ENCODE peak calls at places on chromosomes 3 and 15, in ten cellular contexts. One of them, this sample, is unnamed. For H3K4me1, the result is how much of the 10 kb centered on the place peaks cover.

GRCh38 chr3:71006810-71007785 is 576.4 kb downstream of the FOXP1 start:
- DNase-seq in HCT116: no peak
- DNase-seq in stomach: no peak
- DNase-seq in SJCRH30: no peak
- DNase-seq in cardiac muscle cell: peak
- DNase-seq in psoas muscle: no peak
- DNase-seq in neural progenitor cell: peak
- DNase-seq in Panc1: no peak
- DNase-seq in A549: peak
- DNase-seq in neuronal stem cell: no peak
- DNase-seq in this sample: no peak

GRCh38 chr15:33902043-33902442 is 66.3 kb upstream of the CHRM5 start:
- DNase-seq in HCT116: no peak
- DNase-seq in stomach: no peak
- DNase-seq in SJCRH30: no peak
- DNase-seq in cardiac muscle cell: no peak
- DNase-seq in psoas muscle: no peak
- DNase-seq in neural progenitor cell: no peak
- DNase-seq in Panc1: no peak
- DNase-seq in A549: no peak
- DNase-seq in neuronal stem cell: no peak
- DNase-seq in this sample: no peak

GRCh38 chr3:96449341-96449740 is 365.1 kb upstream of the EPHA6 start:
- DNase-seq in HCT116: no peak
- DNase-seq in stomach: no peak
- DNase-seq in SJCRH30: no peak
- DNase-seq in cardiac muscle cell: no peak
- DNase-seq in psoas muscle: no peak
- DNase-seq in neural progenitor cell: no peak
- DNase-seq in Panc1: no peak
- DNase-seq in A549: no peak
- DNase-seq in neuronal stem cell: no peak
- DNase-seq in this sample: no peak

GRCh38 chr15:76177491-76178040 is 117.8 kb downstream of the TMEM266 start:
- DNase-seq in HCT116: no peak
- DNase-seq in stomach: no peak
- DNase-seq in SJCRH30: no peak
- DNase-seq in cardiac muscle cell: peak
- DNase-seq in psoas muscle: peak
- DNase-seq in neural progenitor cell: no peak
- DNase-seq in Panc1: no peak
- DNase-seq in A549: peak
- DNase-seq in neuronal stem cell: no peak
- DNase-seq in this sample: peak

GRCh38 chr3:58411036-58411435 is 22.6 kb downstream of the PDHB start:
- DNase-seq in HCT116: no peak
- DNase-seq in stomach: no peak
- DNase-seq in SJCRH30: no peak
- DNase-seq in cardiac muscle cell: no peak
- DNase-seq in psoas muscle: no peak
- DNase-seq in neural progenitor cell: no peak
- DNase-seq in Panc1: no peak
- DNase-seq in A549: no peak
- DNase-seq in neuronal stem cell: no peak
- DNase-seq in this sample: no peak

GRCh38 chr3:128280466-128281455 is 127.5 kb downstream of the EEFSEC start:
- DNase-seq in HCT116: no peak
- DNase-seq in stomach: no peak
- DNase-seq in SJCRH30: no peak
- DNase-seq in cardiac muscle cell: no peak
- DNase-seq in psoas muscle: no peak
- DNase-seq in neural progenitor cell: peak
- DNase-seq in Panc1: no peak
- DNase-seq in A549: no peak
- DNase-seq in neuronal stem cell: no peak
- DNase-seq in this sample: no peak

GRCh38 chr15:44298878-44299277 is 10.4 kb downstream of the GOLM2 start:
- DNase-seq in HCT116: peak
- DNase-seq in stomach: no peak
- DNase-seq in SJCRH30: no peak
- DNase-seq in cardiac muscle cell: no peak
- DNase-seq in psoas muscle: no peak
- DNase-seq in neural progenitor cell: peak
- DNase-seq in Panc1: no peak
- DNase-seq in A549: peak
- DNase-seq in neuronal stem cell: no peak
- DNase-seq in this sample: peak

GRCh38 chr15:85379403-85380131 is 836 bp upstream of the AKAP13 start:
- DNase-seq in HCT116: no peak
- DNase-seq in stomach: no peak
- DNase-seq in SJCRH30: peak
- DNase-seq in cardiac muscle cell: no peak
- DNase-seq in psoas muscle: no peak
- DNase-seq in neural progenitor cell: peak
- DNase-seq in Panc1: no peak
- DNase-seq in A549: no peak
- DNase-seq in neuronal stem cell: no peak
- DNase-seq in this sample: peak

DNA sequence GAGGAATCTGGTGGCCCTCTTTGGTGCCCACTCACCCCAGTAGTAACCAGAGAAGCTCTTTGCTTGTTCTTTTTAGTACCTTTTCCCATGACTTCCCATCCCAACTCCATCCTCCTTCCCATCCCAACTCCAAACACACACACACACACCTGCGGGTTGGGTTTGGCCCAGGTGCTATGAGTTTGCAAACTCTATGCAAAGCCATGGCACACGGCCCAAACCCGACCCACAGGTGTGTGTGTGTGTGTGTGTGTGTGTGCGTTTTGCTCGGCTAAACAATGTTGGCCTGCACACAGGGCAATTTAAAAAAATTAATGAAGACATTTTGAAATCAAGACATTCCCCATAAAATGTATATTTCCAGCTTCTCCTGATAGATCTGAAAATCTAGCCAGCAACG is 103.7 kb upstream of the TLE3 start:
- DNase-seq in HCT116: no peak
- DNase-seq in stomach: peak
- DNase-seq in SJCRH30: no peak
- DNase-seq in cardiac muscle cell: no peak
- DNase-seq in psoas muscle: no peak
- DNase-seq in neural progenitor cell: no peak
- DNase-seq in Panc1: no peak
- DNase-seq in A549: no peak
- DNase-seq in neuronal stem cell: no peak
- DNase-seq in this sample: no peak
- H3K4me1 ChIP-seq in HCT116: under half
- H3K4me1 ChIP-seq in stomach: under half
- H3K4me1 ChIP-seq in SJCRH30: under half
- H3K4me1 ChIP-seq in cardiac muscle cell: under half
- H3K4me1 ChIP-seq in psoas muscle: under half
- H3K4me1 ChIP-seq in neural progenitor cell: under half
- H3K4me1 ChIP-seq in Panc1: under half
- H3K4me1 ChIP-seq in A549: under half
- H3K4me1 ChIP-seq in neuronal stem cell: under half
- H3K4me1 ChIP-seq in this sample: under half

DNA sequence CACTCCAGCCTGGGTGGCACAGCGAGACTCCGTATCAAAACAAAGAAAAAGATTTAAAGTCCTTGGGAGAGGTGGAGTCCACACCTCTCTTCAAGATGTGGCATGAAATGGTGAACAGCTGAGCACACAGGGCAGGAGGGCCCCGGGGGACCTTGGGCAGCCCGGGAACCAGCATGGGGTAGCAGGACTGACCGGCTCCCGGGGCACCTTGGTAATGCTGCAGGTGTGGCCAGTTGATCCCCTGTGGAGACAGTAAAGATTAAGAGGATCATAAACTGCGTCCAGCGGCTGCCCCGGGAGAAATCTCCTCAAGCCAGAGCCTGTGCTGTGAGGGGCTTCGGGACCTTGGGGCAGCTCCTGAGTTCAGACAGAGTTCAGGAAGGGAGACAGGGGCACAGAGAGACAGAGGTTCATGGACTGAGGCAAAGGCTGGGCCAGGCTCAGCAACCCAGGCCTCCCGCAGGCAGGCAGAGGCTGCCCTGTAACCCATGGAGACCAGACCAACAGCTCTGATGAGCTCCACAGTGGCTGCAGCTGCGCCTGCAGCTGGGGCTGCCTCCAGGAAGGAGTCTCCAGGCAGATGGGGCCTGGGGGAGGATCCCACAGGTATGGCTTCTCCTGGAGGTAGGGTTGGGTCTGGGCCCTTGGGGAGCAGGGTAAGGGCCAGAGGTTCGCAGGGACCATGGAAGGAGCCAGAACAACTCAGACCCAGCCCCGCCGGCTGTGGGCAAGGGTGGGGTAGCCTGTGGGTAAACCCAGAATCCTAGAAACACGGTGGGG is at the start of gene NR2E3:
- DNase-seq in HCT116: no peak
- DNase-seq in stomach: no peak
- DNase-seq in SJCRH30: peak
- DNase-seq in cardiac muscle cell: no peak
- DNase-seq in psoas muscle: no peak
- DNase-seq in neural progenitor cell: no peak
- DNase-seq in Panc1: no peak
- DNase-seq in A549: no peak
- DNase-seq in neuronal stem cell: no peak
- DNase-seq in this sample: no peak
- H3K4me1 ChIP-seq in HCT116: under half
- H3K4me1 ChIP-seq in stomach: under half
- H3K4me1 ChIP-seq in SJCRH30: half or more
- H3K4me1 ChIP-seq in cardiac muscle cell: under half
- H3K4me1 ChIP-seq in psoas muscle: under half
- H3K4me1 ChIP-seq in neural progenitor cell: under half
- H3K4me1 ChIP-seq in Panc1: under half
- H3K4me1 ChIP-seq in A549: under half
- H3K4me1 ChIP-seq in neuronal stem cell: under half
- H3K4me1 ChIP-seq in this sample: under half

GRCh38 chr3:98022978-98023820 is 11.9 kb downstream of the GABRR3 start:
- DNase-seq in HCT116: peak
- DNase-seq in stomach: peak
- DNase-seq in SJCRH30: peak
- DNase-seq in cardiac muscle cell: peak
- DNase-seq in psoas muscle: peak
- DNase-seq in neural progenitor cell: peak
- DNase-seq in Panc1: peak
- DNase-seq in A549: peak
- DNase-seq in neuronal stem cell: peak
- DNase-seq in this sample: peak

GRCh38 chr3:98021821-98022220 is 13.3 kb downstream of the GABRR3 start:
- DNase-seq in HCT116: no peak
- DNase-seq in stomach: no peak
- DNase-seq in SJCRH30: no peak
- DNase-seq in cardiac muscle cell: peak
- DNase-seq in psoas muscle: no peak
- DNase-seq in neural progenitor cell: no peak
- DNase-seq in Panc1: no peak
- DNase-seq in A549: no peak
- DNase-seq in neuronal stem cell: no peak
- DNase-seq in this sample: peak

GRCh38 chr3:98025392-98025791 is 9.7 kb downstream of the GABRR3 start:
- DNase-seq in HCT116: no peak
- DNase-seq in stomach: no peak
- DNase-seq in SJCRH30: no peak
- DNase-seq in cardiac muscle cell: no peak
- DNase-seq in psoas muscle: no peak
- DNase-seq in neural progenitor cell: no peak
- DNase-seq in Panc1: no peak
- DNase-seq in A549: no peak
- DNase-seq in neuronal stem cell: no peak
- DNase-seq in this sample: no peak

GRCh38 chr3:98018301-98018700 is 16.8 kb downstream of the GABRR3 start:
- DNase-seq in HCT116: no peak
- DNase-seq in stomach: no peak
- DNase-seq in SJCRH30: no peak
- DNase-seq in cardiac muscle cell: no peak
- DNase-seq in psoas muscle: no peak
- DNase-seq in neural progenitor cell: no peak
- DNase-seq in Panc1: no peak
- DNase-seq in A549: no peak
- DNase-seq in neuronal stem cell: no peak
- DNase-seq in this sample: no peak

GRCh38 chr3:98020412-98020811 is 14.7 kb downstream of the GABRR3 start:
- DNase-seq in HCT116: no peak
- DNase-seq in stomach: no peak
- DNase-seq in SJCRH30: no peak
- DNase-seq in cardiac muscle cell: no peak
- DNase-seq in psoas muscle: no peak
- DNase-seq in neural progenitor cell: no peak
- DNase-seq in Panc1: no peak
- DNase-seq in A549: no peak
- DNase-seq in neuronal stem cell: no peak
- DNase-seq in this sample: no peak
- H3K4me1 ChIP-seq in HCT116: under half
- H3K4me1 ChIP-seq in stomach: under half
- H3K4me1 ChIP-seq in SJCRH30: under half
- H3K4me1 ChIP-seq in cardiac muscle cell: under half
- H3K4me1 ChIP-seq in psoas muscle: under half
- H3K4me1 ChIP-seq in neural progenitor cell: under half
- H3K4me1 ChIP-seq in Panc1: under half
- H3K4me1 ChIP-seq in A549: under half
- H3K4me1 ChIP-seq in neuronal stem cell: under half
- H3K4me1 ChIP-seq in this sample: under half

GRCh38 chr3:130490246-130490645 is 26.7 kb upstream of the COL6A6 start:
- DNase-seq in HCT116: no peak
- DNase-seq in stomach: no peak
- DNase-seq in SJCRH30: no peak
- DNase-seq in cardiac muscle cell: peak
- DNase-seq in psoas muscle: no peak
- DNase-seq in neural progenitor cell: no peak
- DNase-seq in Panc1: no peak
- DNase-seq in A549: no peak
- DNase-seq in neuronal stem cell: no peak
- DNase-seq in this sample: no peak

GRCh38 chr3:130488288-130488687 is 28.7 kb upstream of the COL6A6 start:
- DNase-seq in HCT116: no peak
- DNase-seq in stomach: no peak
- DNase-seq in SJCRH30: no peak
- DNase-seq in cardiac muscle cell: peak
- DNase-seq in psoas muscle: no peak
- DNase-seq in neural progenitor cell: no peak
- DNase-seq in Panc1: no peak
- DNase-seq in A549: no peak
- DNase-seq in neuronal stem cell: no peak
- DNase-seq in this sample: no peak

GRCh38 chr3:130491431-130491830 is 25.5 kb upstream of the COL6A6 start:
- DNase-seq in HCT116: no peak
- DNase-seq in stomach: no peak
- DNase-seq in SJCRH30: no peak
- DNase-seq in cardiac muscle cell: no peak
- DNase-seq in psoas muscle: no peak
- DNase-seq in neural progenitor cell: no peak
- DNase-seq in Panc1: no peak
- DNase-seq in A549: no peak
- DNase-seq in neuronal stem cell: no peak
- DNase-seq in this sample: no peak

DNA sequence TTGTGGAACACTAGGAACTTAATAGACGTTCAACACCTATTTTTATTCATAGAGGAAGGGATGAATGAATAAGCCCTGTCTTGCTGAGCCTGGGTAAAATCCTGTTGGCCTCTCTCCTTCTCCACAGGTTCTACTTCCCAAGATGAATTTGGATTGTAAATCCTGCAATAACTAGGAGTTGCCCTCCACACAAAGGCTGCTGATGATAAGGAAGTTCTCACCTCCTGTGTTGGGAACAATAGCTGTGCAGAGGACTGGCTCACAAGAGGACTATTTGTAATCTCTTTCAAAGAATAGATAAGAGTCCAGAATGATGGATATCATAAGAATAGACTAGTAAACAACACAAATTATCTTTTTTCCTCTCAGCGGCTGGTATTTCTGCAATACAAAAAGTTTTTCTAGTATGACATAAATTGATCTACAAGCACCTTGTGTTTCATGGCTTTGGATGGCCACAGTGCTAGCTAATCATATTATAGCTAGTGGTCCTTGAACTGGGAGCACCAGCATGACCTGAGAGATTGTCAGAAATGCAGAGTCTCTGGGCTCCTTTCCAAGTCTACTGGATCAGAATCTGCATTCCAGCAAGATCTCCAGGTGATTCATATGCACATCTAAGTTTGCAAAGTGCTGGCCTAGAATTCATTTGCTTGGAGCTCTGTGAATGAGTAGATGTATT is 28.1 kb upstream of the COL6A6 start:
- DNase-seq in HCT116: no peak
- DNase-seq in stomach: no peak
- DNase-seq in SJCRH30: no peak
- DNase-seq in cardiac muscle cell: no peak
- DNase-seq in psoas muscle: no peak
- DNase-seq in neural progenitor cell: no peak
- DNase-seq in Panc1: no peak
- DNase-seq in A549: no peak
- DNase-seq in neuronal stem cell: no peak
- DNase-seq in this sample: no peak
- H3K4me1 ChIP-seq in HCT116: under half
- H3K4me1 ChIP-seq in stomach: under half
- H3K4me1 ChIP-seq in SJCRH30: under half
- H3K4me1 ChIP-seq in cardiac muscle cell: under half
- H3K4me1 ChIP-seq in psoas muscle: under half
- H3K4me1 ChIP-seq in neural progenitor cell: under half
- H3K4me1 ChIP-seq in Panc1: under half
- H3K4me1 ChIP-seq in A549: under half
- H3K4me1 ChIP-seq in neuronal stem cell: under half
- H3K4me1 ChIP-seq in this sample: under half